ENCODE peak calls at places on chromosome 21, in four cellular contexts. One of them, this sample, is unnamed.

GRCh38 chr21:34198232-34199120 is 125.1 kb downstream of the MRPS6 start:
- DNase-seq in activated B cell treated with CpG ODN at 0.5 μM for 24 hours: no peak
- DNase-seq in neural progenitor cell: no peak
- DNase-seq in foreskin fibroblast: no peak
- DNase-seq in this sample: peak; percentile 42

GRCh38 chr21:31798842-31799691 is 67.1 kb upstream of the SCAF4 start:
- DNase-seq in activated B cell treated with CpG ODN at 0.5 μM for 24 hours: no peak
- DNase-seq in neural progenitor cell: no peak
- DNase-seq in foreskin fibroblast: no peak
- DNase-seq in this sample: no peak

GRCh38 chr21:43280949-43281633 is 112.3 kb downstream of the CRYAA start:
- DNase-seq in activated B cell treated with CpG ODN at 0.5 μM for 24 hours: no peak
- DNase-seq in neural progenitor cell: no peak
- DNase-seq in foreskin fibroblast: no peak
- DNase-seq in this sample: no peak

GRCh38 chr21:39568380-39568779 is 44.4 kb upstream of the B3GALT5 start:
- DNase-seq in activated B cell treated with CpG ODN at 0.5 μM for 24 hours: no peak
- DNase-seq in neural progenitor cell: no peak
- DNase-seq in foreskin fibroblast: no peak
- DNase-seq in this sample: no peak

GRCh38 chr21:32705139-32705538 is 22.7 kb downstream of the SYNJ1 start:
- DNase-seq in activated B cell treated with CpG ODN at 0.5 μM for 24 hours: no peak
- DNase-seq in neural progenitor cell: no peak
- DNase-seq in foreskin fibroblast: no peak
- DNase-seq in this sample: no peak

GRCh38 chr21:45386336-45386727 is 18.6 kb upstream of the COL18A1 start:
- DNase-seq in activated B cell treated with CpG ODN at 0.5 μM for 24 hours: no peak
- DNase-seq in neural progenitor cell: no peak
- DNase-seq in foreskin fibroblast: no peak
- DNase-seq in this sample: no peak

GRCh38 chr21:25896657-25897056 is 161.9 kb downstream of the GABPA start:
- DNase-seq in activated B cell treated with CpG ODN at 0.5 μM for 24 hours: no peak
- DNase-seq in neural progenitor cell: no peak
- DNase-seq in foreskin fibroblast: no peak
- DNase-seq in this sample: no peak

GRCh38 chr21:41755258-41755933 is 11.5 kb downstream of the RIPK4 start:
- DNase-seq in activated B cell treated with CpG ODN at 0.5 μM for 24 hours: no peak
- DNase-seq in neural progenitor cell: no peak
- DNase-seq in foreskin fibroblast: no peak
- DNase-seq in this sample: no peak

GRCh38 chr21:29938968-29939858 is 583 bp downstream of the GRIK1 start:
- DNase-seq in activated B cell treated with CpG ODN at 0.5 μM for 24 hours: no peak
- DNase-seq in neural progenitor cell: peak; percentile 64
- DNase-seq in foreskin fibroblast: no peak
- DNase-seq in this sample: no peak

GRCh38 chr21:44510508-44511218 is 29.3 kb downstream of the KRTAP10-1 start:
- DNase-seq in activated B cell treated with CpG ODN at 0.5 μM for 24 hours: peak; percentile 66
- DNase-seq in neural progenitor cell: peak; percentile 85
- DNase-seq in foreskin fibroblast: no peak
- DNase-seq in this sample: peak; percentile 75

GRCh38 chr21:34530264-34530663 is 18.3 kb upstream of the KCNE1 start:
- DNase-seq in activated B cell treated with CpG ODN at 0.5 μM for 24 hours: no peak
- DNase-seq in neural progenitor cell: no peak
- DNase-seq in foreskin fibroblast: peak; percentile 54
- DNase-seq in this sample: no peak

GRCh38 chr21:30391615-30392014 is 4.2 kb upstream of the KRTAP13-1 start:
- DNase-seq in activated B cell treated with CpG ODN at 0.5 μM for 24 hours: no peak
- DNase-seq in neural progenitor cell: no peak
- DNase-seq in foreskin fibroblast: no peak
- DNase-seq in this sample: no peak

GRCh38 chr21:39121600-39122355 is 61.5 kb downstream of the PSMG1 start:
- DNase-seq in activated B cell treated with CpG ODN at 0.5 μM for 24 hours: no peak
- DNase-seq in neural progenitor cell: no peak
- DNase-seq in foreskin fibroblast: no peak
- DNase-seq in this sample: no peak

GRCh38 chr21:44382536-44382935 is 29.1 kb downstream of the TRPM2 start:
- DNase-seq in activated B cell treated with CpG ODN at 0.5 μM for 24 hours: no peak
- DNase-seq in neural progenitor cell: no peak
- DNase-seq in foreskin fibroblast: no peak
- DNase-seq in this sample: no peak

GRCh38 chr21:37717534-37717933 is 198.7 kb downstream of the KCNJ6 start:
- DNase-seq in activated B cell treated with CpG ODN at 0.5 μM for 24 hours: no peak
- DNase-seq in neural progenitor cell: no peak
- DNase-seq in foreskin fibroblast: no peak
- DNase-seq in this sample: no peak

GRCh38 chr21:45376459-45377324 is 28.3 kb upstream of the COL18A1 start:
- DNase-seq in activated B cell treated with CpG ODN at 0.5 μM for 24 hours: no peak
- DNase-seq in neural progenitor cell: no peak
- DNase-seq in foreskin fibroblast: no peak
- DNase-seq in this sample: no peak

GRCh38 chr21:34670220-34670961 is 1.6 kb downstream of the CLIC6 start:
- DNase-seq in activated B cell treated with CpG ODN at 0.5 μM for 24 hours: no peak
- DNase-seq in neural progenitor cell: peak; percentile 57
- DNase-seq in foreskin fibroblast: no peak
- DNase-seq in this sample: no peak

GRCh38 chr21:15241997-15242767 is 177.4 kb upstream of the NRIP1 start:
- DNase-seq in activated B cell treated with CpG ODN at 0.5 μM for 24 hours: no peak
- DNase-seq in neural progenitor cell: peak; percentile 18
- DNase-seq in foreskin fibroblast: no peak
- DNase-seq in this sample: no peak

GRCh38 chr21:41236361-41236973 is 68.5 kb downstream of the BACE2 start:
- DNase-seq in activated B cell treated with CpG ODN at 0.5 μM for 24 hours: no peak
- DNase-seq in neural progenitor cell: no peak
- DNase-seq in foreskin fibroblast: no peak
- DNase-seq in this sample: no peak

GRCh38 chr21:33651965-33652680 is 9.8 kb downstream of the ITSN1 start:
- DNase-seq in activated B cell treated with CpG ODN at 0.5 μM for 24 hours: no peak
- DNase-seq in neural progenitor cell: no peak
- DNase-seq in foreskin fibroblast: no peak
- DNase-seq in this sample: no peak

GRCh38 chr21:46264690-46265144 is 20.7 kb downstream of the MCM3AP start:
- DNase-seq in activated B cell treated with CpG ODN at 0.5 μM for 24 hours: no peak
- DNase-seq in neural progenitor cell: no peak
- DNase-seq in foreskin fibroblast: no peak
- DNase-seq in this sample: no peak

GRCh38 chr21:44065428-44065827 is 41.8 kb upstream of the PWP2 start:
- DNase-seq in activated B cell treated with CpG ODN at 0.5 μM for 24 hours: no peak
- DNase-seq in neural progenitor cell: no peak
- DNase-seq in foreskin fibroblast: peak; percentile 9
- DNase-seq in this sample: peak; percentile 65

GRCh38 chr21:33127154-33127893 is 57.4 kb downstream of the OLIG1 start:
- DNase-seq in activated B cell treated with CpG ODN at 0.5 μM for 24 hours: no peak
- DNase-seq in neural progenitor cell: peak; percentile 91
- DNase-seq in foreskin fibroblast: peak; percentile 57
- DNase-seq in this sample: peak; percentile 76

This sample was measured in activated CD4-positive, alpha-beta T cell treated with anti-CD3 and anti-CD28 coated beads, Interleukin-2, amount 50 U/mL, for 48 hours.